ENCODE peak calls at places on chromosomes 16 and 17, in nine cellular contexts. Z, T, G, P, C, I, D, J and O are unnamed samples. For H3K4me1, the result is how much of the 10 kb centered on the place peaks cover.

GRCh38 chr16:15604460-15605390 is 38.2 kb downstream of the MARF1 start:
- DNase-seq in Z (peak), T (no peak), G (no peak), P (no peak), C (no peak), I (no peak), D (peak), J (no peak), O (no peak)

GRCh38 chr16:67158637-67159600 is 790 bp downstream of the TRADD start:
- DNase-seq in Z (peak), T (peak), G (peak), P (peak), C (no peak), I (no peak), D (peak), J (peak), O (peak)

GRCh38 chr17:4743216-4743615 is 3.5 kb upstream of the CXCL16 start:
- DNase-seq in Z (no peak), T (no peak), G (no peak), P (no peak), C (no peak), I (no peak), D (no peak), J (no peak), O (no peak)

GRCh38 chr17:38912221-38912813 is 13.1 kb upstream of the LASP1NB start:
- DNase-seq in Z (peak), T (peak), G (peak), P (no peak), C (peak), I (peak), D (no peak), J (peak), O (peak)

GRCh38 chr16:76059186-76059585 is 218.0 kb upstream of the CNTNAP4 start:
- DNase-seq in Z (no peak), T (no peak), G (no peak), P (no peak), C (no peak), I (no peak), D (no peak), J (no peak), O (no peak)

GRCh38 chr16:86239381-86239780 is 270.9 kb upstream of the FOXF1 start:
- DNase-seq in Z (no peak), T (no peak), G (no peak), P (peak), C (no peak), I (no peak), D (no peak), J (no peak), O (no peak)

GRCh38 chr16:58177347-58177710 is 20.6 kb downstream of the CSNK2A2 start:
- DNase-seq in Z (no peak), T (no peak), G (no peak), P (no peak), C (no peak), I (no peak), D (no peak), J (no peak), O (no peak)

GRCh38 chr16:21158208-21159110 is at the start of gene LDAF1:
- DNase-seq in Z (peak), T (peak), G (peak), P (peak), C (peak), I (peak), D (peak), J (peak), O (peak)

GRCh38 chr17:60971515-60972369 is 294.1 kb downstream of the BCAS3 start:
- DNase-seq in Z (peak), T (peak), G (no peak), P (no peak), C (peak), I (peak), D (peak), J (no peak), O (no peak)

GRCh38 chr16:89193021-89193575 is 7.2 kb downstream of the SLC22A31 start:
- DNase-seq in Z (peak), T (peak), G (peak), P (no peak), C (no peak), I (peak), D (peak), J (peak), O (peak)

GRCh38 chr17:9406046-9406631 is 169.5 kb downstream of the STX8 start:
- DNase-seq in Z (no peak), T (no peak), G (no peak), P (no peak), C (no peak), I (no peak), D (peak), J (no peak), O (no peak)

GRCh38 chr16:88339926-88340754 is 42.6 kb upstream of the ZNF469 start:
- DNase-seq in Z (no peak), T (no peak), G (peak), P (no peak), C (no peak), I (no peak), D (no peak), J (no peak), O (no peak)

GRCh38 chr17:74282587-74283370 is 8.7 kb downstream of the DNAI2 start:
- DNase-seq in Z (no peak), T (no peak), G (no peak), P (no peak), C (no peak), I (no peak), D (peak), J (no peak), O (no peak)

GRCh38 chr17:3983945-3984484 is 19.8 kb upstream of the ATP2A3 start:
- DNase-seq in Z (peak), T (peak), G (no peak), P (no peak), C (peak), I (peak), D (peak), J (no peak), O (peak)

GRCh38 chr16:68921654-68922053 is 78.3 kb downstream of the TANGO6 start:
- DNase-seq in Z (peak), T (no peak), G (no peak), P (no peak), C (no peak), I (no peak), D (peak), J (no peak), O (no peak)

GRCh38 chr17:80986816-80987480 is 4.7 kb upstream of the CHMP6 start:
- DNase-seq in Z (no peak), T (no peak), G (peak), P (no peak), C (peak), I (no peak), D (no peak), J (no peak), O (peak)

GRCh38 chr17:82098939-82099765 is 1.1 kb upstream of the FASN start:
- DNase-seq in Z (no peak), T (no peak), G (peak), P (peak), C (no peak), I (no peak), D (no peak), J (no peak), O (no peak)

GRCh38 chr16:291539-291938 is 8.6 kb downstream of the PDIA2 start:
- DNase-seq in Z (no peak), T (no peak), G (no peak), P (no peak), C (no peak), I (no peak), D (no peak), J (no peak), O (no peak)

GRCh38 chr17:34609210-34609609 is 29.8 kb downstream of the TMEM132E start:
- DNase-seq in Z (no peak), T (no peak), G (no peak), P (no peak), C (no peak), I (no peak), D (no peak), J (no peak), O (no peak)

GRCh38 chr16:70438325-70438982 is 446 bp downstream of the ST3GAL2 start:
- DNase-seq in Z (peak), T (no peak), G (peak), P (no peak), C (peak), I (no peak), D (peak), J (peak), O (no peak)

GRCh38 chr17:37759014-37759637 is 14.3 kb upstream of the HNF1B start:
- DNase-seq in Z (no peak), T (no peak), G (no peak), P (no peak), C (no peak), I (no peak), D (no peak), J (no peak), O (no peak)

GRCh38 chr16:87790278-87791023 is 24.7 kb upstream of the KLHDC4 start:
- DNase-seq in Z (no peak), T (no peak), G (peak), P (no peak), C (peak), I (peak), D (no peak), J (peak), O (no peak)

GRCh38 chr17:4074831-4075495 is 67.9 kb downstream of the ZZEF1 start:
- DNase-seq in Z (peak), T (no peak), G (no peak), P (no peak), C (no peak), I (no peak), D (peak), J (no peak), O (no peak)

GRCh38 chr17:40517981-40518380 is 16.6 kb upstream of the TNS4 start:
- DNase-seq in Z (no peak), T (no peak), G (no peak), P (no peak), C (no peak), I (no peak), D (no peak), J (no peak), O (peak)

GRCh38 chr17:64732336-64733006 is 70.4 kb upstream of the SMURF2 start:
- DNase-seq in Z (peak), T (no peak), G (peak), P (no peak), C (peak), I (peak), D (peak), J (peak), O (no peak)

GRCh38 chr17:59361916-59362810 is 30.7 kb downstream of the YPEL2 start:
- DNase-seq in Z (peak), T (no peak), G (no peak), P (peak), C (no peak), I (no peak), D (peak), J (no peak), O (no peak)

DNA sequence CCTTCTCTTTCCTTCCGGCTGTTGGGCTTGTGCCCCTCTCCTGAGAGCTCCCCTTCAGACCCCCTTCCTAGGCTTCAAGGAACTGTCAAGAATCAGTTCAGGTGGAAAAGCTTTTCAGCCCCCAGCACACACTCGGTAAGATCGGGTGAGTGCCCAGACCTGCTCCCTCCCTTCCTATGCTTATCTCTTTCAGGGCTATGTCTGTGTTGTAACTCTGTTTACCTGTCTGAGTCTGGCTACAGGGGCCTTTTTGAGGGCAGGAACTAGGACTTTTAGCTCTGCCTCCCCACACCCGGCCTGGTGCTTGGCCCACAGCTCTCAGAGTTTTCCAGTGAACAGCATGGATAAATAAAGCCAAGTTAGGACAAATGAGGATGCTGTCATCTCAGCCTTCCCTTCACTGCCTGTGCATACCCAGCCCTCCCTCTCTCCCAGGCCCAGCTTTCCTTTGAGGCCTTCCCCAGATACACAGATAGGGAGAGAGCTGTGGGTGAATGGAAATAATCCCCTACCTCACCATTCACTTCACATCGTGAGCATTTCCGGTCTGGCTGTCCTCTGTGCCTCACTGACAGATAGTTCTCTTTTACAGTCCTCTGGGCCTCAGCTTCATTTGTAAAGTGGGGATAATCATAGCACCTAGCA is 5.7 kb upstream of the MRPS23 start:
- DNase-seq in Z (no peak), T (no peak), G (no peak), P (no peak), C (no peak), I (no peak), D (no peak), J (no peak), O (no peak)
- H3K27ac ChIP-seq in Z (no peak), T (no peak), G (peak), P (no peak), C (peak), I (peak), D (no peak), J (peak), O (no peak)

GRCh38 chr17:6557040-6557438 is 684 bp upstream of the PITPNM3 start:
- DNase-seq in Z (no peak), T (no peak), G (no peak), P (no peak), C (no peak), I (no peak), D (no peak), J (no peak), O (no peak)

GRCh38 chr17:6560496-6560895 is 4.1 kb upstream of the PITPNM3 start:
- DNase-seq in Z (no peak), T (no peak), G (no peak), P (no peak), C (no peak), I (no peak), D (no peak), J (no peak), O (no peak)

GRCh38 chr17:6559753-6560215 is 3.4 kb upstream of the PITPNM3 start:
- DNase-seq in Z (no peak), T (no peak), G (no peak), P (no peak), C (no peak), I (no peak), D (no peak), J (no peak), O (peak)

GRCh38 chr17:6558276-6558675 is 1.9 kb upstream of the PITPNM3 start:
- DNase-seq in Z (no peak), T (no peak), G (no peak), P (no peak), C (no peak), I (no peak), D (no peak), J (no peak), O (no peak)

DNA sequence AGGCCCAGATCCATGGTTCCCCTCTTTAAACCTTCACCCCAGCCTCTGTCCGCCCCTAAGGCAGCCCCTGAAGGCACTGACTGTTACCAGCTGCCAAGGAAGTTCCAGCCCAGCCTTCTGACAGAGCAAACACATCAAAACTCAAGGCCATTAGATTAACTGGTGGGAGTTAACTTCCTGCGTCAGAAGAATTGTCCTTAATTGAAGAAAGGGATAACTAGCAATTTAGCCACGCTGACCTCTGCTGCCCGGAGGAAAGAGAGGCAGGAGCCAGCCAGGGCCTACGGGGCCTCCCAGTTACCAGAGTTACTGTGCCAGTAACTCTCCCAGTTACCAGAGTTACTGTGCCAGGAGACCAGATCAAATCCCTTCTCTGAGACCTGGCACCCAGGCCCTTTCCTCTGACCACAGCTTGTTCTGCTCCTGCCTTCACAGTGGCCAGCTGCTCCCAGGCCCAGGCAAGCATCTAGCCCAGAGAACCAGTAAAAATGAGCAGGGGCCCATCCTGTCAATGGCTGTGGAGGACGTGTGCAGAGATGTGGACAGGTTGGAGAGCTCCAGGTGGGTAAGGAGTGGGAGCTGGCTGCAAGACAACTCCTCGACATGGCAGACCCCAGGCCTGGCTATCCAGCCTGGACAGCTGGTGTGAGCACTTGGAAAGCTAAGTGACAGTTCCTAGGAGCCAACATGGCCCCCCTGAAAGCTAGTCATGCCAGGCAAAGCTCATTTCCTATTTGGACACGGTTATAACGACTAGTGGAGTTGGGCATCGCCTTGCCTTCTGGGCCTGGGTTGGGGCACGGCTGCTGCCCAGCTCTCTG is 2.8 kb upstream of the PITPNM3 start:
- DNase-seq in Z (peak), T (no peak), G (no peak), P (no peak), C (no peak), I (no peak), D (no peak), J (no peak), O (peak)
- H3K4me1 ChIP-seq in Z (under half), T (under half), G (under half), P (under half), C (under half), I (under half), D (under half), J (under half), O (under half)

GRCh38 chr17:79362086-79362995 is 248.5 kb downstream of the RBFOX3 start:
- DNase-seq in Z (no peak), T (no peak), G (peak), P (no peak), C (no peak), I (no peak), D (no peak), J (no peak), O (no peak)
- H3K27ac ChIP-seq in Z (no peak), T (no peak), G (no peak), P (no peak), C (no peak), I (no peak), D (no peak), J (no peak), O (no peak)

DNA sequence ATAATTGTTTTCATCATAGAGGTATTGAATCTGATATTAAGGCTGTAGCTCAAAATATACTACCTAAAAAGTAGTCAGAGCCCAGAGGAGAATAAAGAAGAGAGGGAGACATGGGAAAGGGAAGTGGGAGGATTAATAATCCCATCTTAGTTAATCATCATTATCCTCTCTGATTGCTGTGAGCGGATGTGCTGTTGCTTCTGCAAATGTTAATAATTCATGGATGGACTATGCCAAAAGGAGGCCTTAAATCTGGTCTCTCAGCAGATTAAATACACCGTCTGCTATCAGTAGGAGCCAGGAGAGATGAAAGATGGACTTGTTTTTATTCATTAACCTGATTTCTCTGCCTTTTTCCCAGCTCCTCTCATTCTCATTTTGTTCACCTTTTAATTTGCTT is 44.1 kb downstream of the NUP93 start:
- DNase-seq in Z (no peak), T (no peak), G (no peak), P (no peak), C (no peak), I (no peak), D (no peak), J (no peak), O (no peak)
- H3K4me1 ChIP-seq in Z (under half), T (under half), G (under half), P (under half), C (under half), I (under half), D (under half), J (under half), O (under half)

GRCh38 chr17:10804546-10804945 is 647 bp upstream of the TMEM238L start:
- DNase-seq in Z (no peak), T (no peak), G (no peak), P (no peak), C (no peak), I (no peak), D (no peak), J (no peak), O (no peak)

GRCh38 chr17:10803830-10804498 is at the start of gene TMEM238L:
- DNase-seq in Z (no peak), T (no peak), G (no peak), P (no peak), C (no peak), I (no peak), D (no peak), J (peak), O (no peak)

GRCh38 chr17:10807704-10808128 is 3.8 kb upstream of the TMEM238L start:
- DNase-seq in Z (no peak), T (no peak), G (no peak), P (no peak), C (no peak), I (no peak), D (no peak), J (no peak), O (no peak)

GRCh38 chr17:10806863-10807262 is 3.0 kb upstream of the TMEM238L start:
- DNase-seq in Z (no peak), T (no peak), G (no peak), P (no peak), C (no peak), I (no peak), D (no peak), J (no peak), O (no peak)

DNA sequence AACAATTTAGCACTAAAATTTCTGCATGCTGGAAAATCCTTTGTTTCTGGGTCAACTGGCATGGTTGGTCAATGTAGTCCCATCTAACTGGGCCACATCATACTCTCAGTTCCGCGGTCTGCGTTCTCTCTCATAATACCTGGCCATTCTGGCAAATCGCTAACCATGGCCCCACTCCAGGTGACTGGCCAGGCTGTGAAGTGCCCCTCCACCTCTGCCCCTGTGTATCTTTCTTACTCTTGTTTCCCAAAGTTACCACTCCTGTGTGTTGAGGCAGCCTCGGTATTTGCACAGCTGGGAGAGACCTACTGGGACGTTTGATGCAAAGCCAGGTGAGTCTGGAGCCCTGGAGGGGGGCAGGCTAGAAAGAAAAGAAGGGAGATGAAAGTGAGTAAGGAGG is 2.0 kb upstream of the TMEM238L start:
- DNase-seq in Z (no peak), T (no peak), G (no peak), P (no peak), C (no peak), I (no peak), D (no peak), J (no peak), O (no peak)
- H3K27ac ChIP-seq in Z (no peak), T (no peak), G (no peak), P (no peak), C (no peak), I (no peak), D (no peak), J (no peak), O (no peak)